ENCODE peak calls at places on chromosomes 3 and 15, in six cellular contexts. T is Peyer's patch, Z is adrenal gland, D is tibial nerve, O is A549, A is mammary epithelial cell. F is an unnamed sample.
A peak's percentile ranks its signal among the peaks of the same experiment; 100 is the strongest.

GRCh38 chr3:117865338-117865737 is 1155.8 kb downstream of the TUSC7 start:
- DNase-seq in T (no peak), Z (no peak), D (no peak), O (no peak), A (no peak), F (no peak)

GRCh38 chr3:57110797-57111196 is 50.3 kb downstream of the SPATA12 start:
- DNase-seq in T (no peak), Z (no peak), D (no peak), O (no peak), A (no peak), F (no peak)

GRCh38 chr3:143627336-143627735 is 220.9 kb downstream of the SLC9A9 start:
- DNase-seq in T (no peak), Z (no peak), D (no peak), O (no peak), A (peak; percentile 27), F (no peak)

GRCh38 chr3:127078626-127079025 is 95.7 kb downstream of the PLXNA1 start:
- DNase-seq in T (no peak), Z (no peak), D (no peak), O (no peak), A (no peak), F (no peak)

GRCh38 chr15:70200511-70200991 is 102.8 kb upstream of the TLE3 start:
- DNase-seq in T (no peak), Z (no peak), D (no peak), O (no peak), A (no peak), F (no peak)

GRCh38 chr15:63968700-63969099 is 77.6 kb downstream of the DAPK2 start:
- DNase-seq in T (peak; percentile 54), Z (no peak), D (no peak), O (no peak), A (no peak), F (peak; percentile 70)

GRCh38 chr3:166527325-166527724 is 690.1 kb upstream of the BCHE start:
- DNase-seq in T (no peak), Z (no peak), D (no peak), O (no peak), A (peak; percentile 10), F (no peak)

GRCh38 chr3:11145888-11146287 is 8.4 kb upstream of the HRH1 start:
- DNase-seq in T (no peak), Z (no peak), D (no peak), O (peak; percentile 74), A (peak; percentile 89), F (no peak)

GRCh38 chr3:134917631-134918030 is 122.6 kb downstream of the EPHB1 start:
- DNase-seq in T (no peak), Z (no peak), D (no peak), O (no peak), A (peak; percentile 0), F (no peak)

GRCh38 chr3:139258276-139258675 is 85.5 kb upstream of the MRPS22 start:
- DNase-seq in T (no peak), Z (no peak), D (no peak), O (no peak), A (no peak), F (no peak)

GRCh38 chr3:173429527-173429926 is 32.0 kb downstream of the NLGN1 start:
- DNase-seq in T (no peak), Z (no peak), D (no peak), O (no peak), A (no peak), F (no peak)

GRCh38 chr3:159253860-159254259 is 452.0 kb downstream of the MFSD1 start:
- DNase-seq in T (no peak), Z (no peak), D (no peak), O (no peak), A (peak; percentile 27), F (no peak)

GRCh38 chr3:33658971-33659848 is 58.8 kb downstream of the CLASP2 start:
- DNase-seq in T (peak; percentile 64), Z (peak; percentile 80), D (peak; percentile 56), O (peak; percentile 71), A (peak; percentile 65), F (peak; percentile 50)

GRCh38 chr3:197397812-197398211 is 99.4 kb upstream of the DLG1 start:
- DNase-seq in T (no peak), Z (no peak), D (no peak), O (no peak), A (no peak), F (no peak)

GRCh38 chr3:149339931-149340309 is 6.5 kb upstream of the TM4SF18 start:
- DNase-seq in T (no peak), Z (peak; percentile 85), D (peak; percentile 74), O (peak; percentile 98), A (peak; percentile 88), F (peak; percentile 45)

GRCh38 chr3:72247645-72248388 is 462.9 kb upstream of the PROK2 start:
- DNase-seq in T (no peak), Z (peak; percentile 49), D (no peak), O (no peak), A (no peak), F (no peak)

GRCh38 chr15:89822951-89823701 is 8.5 kb upstream of the ANPEP start:
- DNase-seq in T (no peak), Z (no peak), D (no peak), O (no peak), A (peak; percentile 67), F (no peak)

GRCh38 chr3:187064210-187065115 is 74.8 kb downstream of the RPL39L start:
- DNase-seq in T (no peak), Z (no peak), D (no peak), O (no peak), A (peak; percentile 76), F (no peak)

GRCh38 chr3:53775018-53775417 is 71.2 kb downstream of the CHDH start:
- DNase-seq in T (no peak), Z (no peak), D (no peak), O (no peak), A (no peak), F (no peak)

GRCh38 chr3:139095803-139096466 is 51.2 kb upstream of the PRR23C start:
- DNase-seq in T (peak; percentile 26), Z (no peak), D (no peak), O (no peak), A (no peak), F (no peak)

GRCh38 chr3:78993375-78993774 is 774.4 kb downstream of the ROBO1 start:
- DNase-seq in T (no peak), Z (peak; percentile 32), D (no peak), O (no peak), A (no peak), F (no peak)

GRCh38 chr3:78992830-78993229 is 775.0 kb downstream of the ROBO1 start:
- DNase-seq in T (no peak), Z (no peak), D (no peak), O (no peak), A (no peak), F (no peak)

GRCh38 chr3:78992400-78992799 is 775.4 kb downstream of the ROBO1 start:
- DNase-seq in T (no peak), Z (no peak), D (no peak), O (no peak), A (no peak), F (no peak)

GRCh38 chr3:78995087-78995486 is 772.7 kb downstream of the ROBO1 start:
- DNase-seq in T (no peak), Z (no peak), D (no peak), O (no peak), A (no peak), F (no peak)

DNA sequence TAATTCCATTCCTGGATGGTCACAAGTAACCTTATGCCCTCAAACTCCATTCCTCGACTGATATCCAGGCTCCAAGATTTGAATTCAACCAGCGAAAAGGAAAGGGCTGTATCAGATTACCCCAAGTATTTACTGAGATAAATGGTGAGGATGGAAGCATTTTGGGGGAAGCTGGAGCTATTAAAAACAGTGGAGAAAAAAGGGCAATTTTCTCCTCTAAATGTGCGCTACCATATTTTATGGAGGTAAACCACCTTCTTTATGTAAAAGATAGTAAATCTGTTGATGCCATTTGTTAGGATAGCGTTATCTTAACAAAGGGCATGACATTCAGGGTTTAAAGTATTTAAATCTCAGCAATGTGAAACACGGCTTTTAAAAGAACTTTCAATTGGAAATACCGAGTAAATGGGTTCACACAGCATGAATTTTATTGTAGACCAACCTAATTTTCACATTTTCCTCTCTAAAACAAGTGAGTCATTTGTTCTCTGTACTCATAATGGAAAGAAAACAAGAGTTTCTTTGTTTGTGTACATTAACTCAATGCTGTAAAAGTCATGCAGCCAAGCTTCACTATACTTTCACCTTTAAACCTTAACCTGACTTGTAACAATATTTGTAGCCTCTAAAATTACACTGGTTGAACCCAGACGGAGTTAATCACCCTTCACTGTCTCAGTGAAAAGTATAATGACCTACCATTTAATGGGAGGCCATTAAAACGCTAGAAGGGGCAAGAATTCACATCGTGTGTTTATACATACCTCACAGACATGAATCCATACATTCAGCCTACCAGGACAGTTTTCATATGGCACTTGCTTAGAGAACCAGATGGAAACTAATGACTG is 773.4 kb downstream of the ROBO1 start:
- DNase-seq in T (no peak), Z (no peak), D (no peak), O (no peak), A (peak; percentile 31), F (no peak)
- H3K9me3 ChIP-seq in T (no peaks in the 10 kb centered on the region), Z (no peaks in the 10 kb centered on the region), D (no peaks in the 10 kb centered on the region), O (peaks cover 7% of the 10 kb centered on the region), A (no peaks in the 10 kb centered on the region), F (no peaks in the 10 kb centered on the region)

DNA sequence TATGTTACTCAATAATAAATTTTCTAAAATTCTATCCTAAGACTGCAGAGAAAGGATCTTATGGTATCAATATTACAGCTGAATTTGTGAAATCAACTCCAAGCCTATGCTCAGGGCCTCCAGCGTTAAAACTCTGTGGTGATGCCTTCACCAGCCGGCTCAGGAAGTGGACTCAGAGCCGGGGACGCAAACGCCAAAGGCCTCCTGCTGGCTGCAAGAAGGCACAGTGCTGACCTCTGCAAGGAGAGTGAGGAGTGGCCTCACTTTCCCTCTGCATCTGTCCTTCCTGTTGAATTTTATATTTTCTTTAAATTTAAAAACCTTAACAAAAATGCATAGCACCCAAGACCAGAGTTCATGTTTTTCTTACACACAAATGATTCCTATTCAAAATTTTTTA is 48.5 kb downstream of the HERC2 start:
- DNase-seq in T (no peak), Z (no peak), D (no peak), O (peak; percentile 19), A (no peak), F (no peak)
- TF ChIP-seq CTCF in T (no peak), Z (no peak), D (no peak), O (no peak), A (no peak), F (no peak)

DNA sequence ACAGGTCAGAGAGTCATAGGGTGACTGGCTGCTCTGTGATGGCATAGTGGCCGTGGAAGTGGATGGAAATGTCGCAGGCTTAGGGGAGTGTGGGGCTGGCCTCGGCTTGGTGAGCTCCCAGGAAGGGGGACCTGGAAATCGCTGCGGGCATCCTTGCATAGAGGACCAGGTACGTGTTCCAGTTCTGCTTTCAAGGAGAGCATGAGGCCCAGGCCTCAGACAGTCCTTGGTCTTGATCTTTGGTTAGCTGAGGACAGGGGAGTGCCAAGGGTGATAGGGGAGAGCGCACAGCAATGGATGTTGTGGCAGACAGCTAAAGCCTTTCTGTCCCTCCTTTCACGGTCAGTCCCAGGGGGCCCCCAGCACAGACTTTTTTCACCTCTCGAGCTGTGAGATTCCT is 110.5 kb downstream of the SNRPN start:
- DNase-seq in T (no peak), Z (no peak), D (no peak), O (no peak), A (no peak), F (no peak)
- H3K9me3 ChIP-seq in T (peaks cover 17% of the 10 kb centered on the region), Z (peaks cover 2% of the 10 kb centered on the region), D (peaks cover 75% of the 10 kb centered on the region), O (peaks cover 81% of the 10 kb centered on the region), A (peaks cover 99% of the 10 kb centered on the region), F (peaks cover 28% of the 10 kb centered on the region)

DNA sequence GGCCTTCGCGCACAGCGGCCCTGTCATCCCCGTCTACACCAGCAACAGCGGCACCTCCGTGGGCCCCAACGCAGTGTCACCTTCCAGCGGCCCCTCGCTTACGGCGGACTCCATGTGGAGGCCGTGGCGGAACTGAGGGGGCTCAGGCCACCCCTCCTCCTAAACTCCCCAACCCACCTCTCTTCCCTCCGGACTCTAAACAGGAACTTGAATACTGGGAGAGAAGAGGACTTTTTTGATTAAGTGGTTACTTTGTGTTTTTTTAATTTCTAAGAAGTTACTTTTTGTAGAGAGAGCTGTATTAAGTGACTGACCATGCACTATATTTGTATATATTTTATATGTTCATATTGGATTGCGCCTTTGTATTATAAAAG is 2.1 kb downstream of the HES1 start:
- DNase-seq in T (no peak), Z (no peak), D (no peak), O (peak; percentile 37), A (peak; percentile 54), F (no peak)
- TF ChIP-seq CTCF in T (no peak), Z (no peak), D (no peak), O (no peak), A (no peak), F (no peak)

F was measured in colonic mucosa.